ENCODE peak calls at places on chromosomes 6 and 20, in eight cellular contexts. G is upper lobe of right lung, V is stomach, L is hepatocyte, K is PC-9, Y is tibial nerve, U is IMR-90, M is psoas muscle. P is an unnamed sample.

GRCh38 chr6:5644523-5645183 is 362.1 kb downstream of the NRN1 start:
- DNase-seq in M (no peak), V (no peak), U (no peak), G (no peak), Y (no peak), L (no peak), K (peak; percentile 64), P (peak; percentile 5)

GRCh38 chr20:21809961-21810523 is 104.6 kb downstream of the PAX1 start:
- DNase-seq in V (no peak), M (no peak), L (no peak), U (no peak), K (no peak), Y (no peak), G (no peak), P (no peak)

GRCh38 chr6:73506246-73506645 is 14.6 kb downstream of the EEF1A1 start:
- DNase-seq in K (no peak), V (no peak), L (no peak), M (no peak), U (no peak), Y (no peak), G (no peak), P (no peak)

GRCh38 chr20:10376271-10377075 is 57.5 kb downstream of the MKKS start:
- DNase-seq in L (no peak), G (no peak), U (peak; percentile 75), K (no peak), V (no peak), Y (no peak), M (no peak), P (no peak)

GRCh38 chr6:159821111-159821510 is 21.0 kb downstream of the PNLDC1 start:
- DNase-seq in G (no peak), L (no peak), M (no peak), U (no peak), V (no peak), Y (no peak), K (no peak), P (no peak)

GRCh38 chr20:52054123-52054522 is 137.5 kb downstream of the ZFP64 start:
- DNase-seq in L (no peak), V (no peak), M (no peak), U (no peak), Y (no peak), G (no peak), K (no peak), P (no peak)

GRCh38 chr6:7624781-7625710 is 35.0 kb downstream of the SNRNP48 start:
- DNase-seq in Y (no peak), U (no peak), V (no peak), K (no peak), M (no peak), G (no peak), L (no peak), P (no peak)

GRCh38 chr20:54698373-54698772 is 223.0 kb downstream of the DOK5 start:
- DNase-seq in Y (no peak), M (no peak), L (no peak), V (no peak), G (no peak), U (no peak), K (no peak), P (no peak)

GRCh38 chr6:14881399-14881798 is 364.5 kb upstream of the JARID2 start:
- DNase-seq in L (no peak), V (no peak), M (no peak), G (no peak), Y (no peak), K (peak; percentile 78), U (peak; percentile 87), P (no peak)

GRCh38 chr6:110683236-110683635 is 132.0 kb downstream of the CDK19 start:
- DNase-seq in Y (no peak), V (no peak), K (no peak), L (no peak), U (no peak), M (no peak), G (no peak), P (no peak)

GRCh38 chr6:9405369-9405768 is 970.0 kb upstream of the SLC35B3 start:
- DNase-seq in K (peak; percentile 79), L (peak; percentile 22), V (no peak), Y (no peak), U (peak; percentile 91), G (no peak), M (no peak), P (no peak)

GRCh38 chr6:168601101-168601500 is 160.1 kb downstream of the SMOC2 start:
- DNase-seq in M (no peak), G (no peak), L (no peak), V (no peak), Y (no peak), U (no peak), K (no peak), P (no peak)

GRCh38 chr20:48286571-48287551 is 501.6 kb upstream of the SULF2 start:
- DNase-seq in L (peak; percentile 31), M (no peak), K (no peak), Y (no peak), G (no peak), U (no peak), V (no peak), P (peak; percentile 86)

GRCh38 chr6:85449388-85449817 is 480 bp upstream of the NT5E start:
- DNase-seq in M (peak; percentile 33), V (no peak), U (peak; percentile 85), G (no peak), K (peak; percentile 34), L (no peak), Y (no peak), P (no peak)

GRCh38 chr6:27388293-27389197 is at the start of gene ZNF391:
- DNase-seq in U (peak; percentile 80), L (peak; percentile 92), Y (peak; percentile 34), M (peak; percentile 78), G (peak; percentile 85), K (peak; percentile 76), V (peak; percentile 67), P (peak; percentile 88)

GRCh38 chr6:26556263-26557070 is 18.3 kb downstream of the HMGN4 start:
- DNase-seq in V (no peak), M (peak; percentile 45), G (no peak), U (peak; percentile 97), L (peak; percentile 78), Y (peak; percentile 18), K (peak; percentile 85), P (peak; percentile 70)

GRCh38 chr20:7984192-7984591 is 35.4 kb downstream of the TMX4 start:
- DNase-seq in U (no peak), M (no peak), L (no peak), Y (no peak), K (no peak), G (no peak), V (no peak), P (no peak)

GRCh38 chr20:50399003-50399916 is 110.9 kb upstream of the PTPN1 start:
- DNase-seq in G (peak; percentile 94), V (peak; percentile 51), K (peak; percentile 49), U (peak; percentile 51), M (peak; percentile 86), Y (no peak), L (peak; percentile 38), P (peak; percentile 56)

GRCh38 chr6:31356216-31356945 is 598 bp downstream of the HLA-B start:
- DNase-seq in L (peak; percentile 37), M (peak; percentile 46), U (peak; percentile 18), Y (peak; percentile 24), V (peak; percentile 49), K (no peak), G (peak; percentile 77), P (no peak)

GRCh38 chr6:161407581-161407980 is 133.7 kb upstream of the AGPAT4 start:
- DNase-seq in M (no peak), U (peak; percentile 66), Y (no peak), K (no peak), G (no peak), L (no peak), V (no peak), P (peak; percentile 8)

GRCh38 chr6:157148391-157149323 is 174.7 kb downstream of the TMEM242 start:
- DNase-seq in U (peak; percentile 98), K (peak; percentile 51), M (peak; percentile 62), L (no peak), Y (no peak), G (no peak), V (peak; percentile 32), P (no peak)

GRCh38 chr6:136077834-136078576 is 172.1 kb downstream of the MTFR2 start:
- DNase-seq in K (no peak), L (no peak), M (no peak), G (no peak), Y (no peak), U (peak; percentile 96), V (no peak), P (no peak)

GRCh38 chr6:56259682-56260081 is 12.3 kb upstream of the COL21A1 start:
- DNase-seq in L (peak; percentile 27), K (no peak), V (no peak), G (no peak), M (no peak), Y (no peak), U (peak; percentile 53), P (no peak)

GRCh38 chr6:42401605-42401935 is 50.2 kb downstream of the TRERF1 start:
- DNase-seq in Y (no peak), M (no peak), L (no peak), U (no peak), K (no peak), G (no peak), V (no peak), P (no peak)
- H3K4me1 ChIP-seq in Y (no peaks in the 10 kb centered on the region), M (no peaks in the 10 kb centered on the region), L (peaks cover 17% of the 10 kb centered on the region), U (peaks cover 20% of the 10 kb centered on the region), K (peaks cover 46% of the 10 kb centered on the region), G (peaks cover 11% of the 10 kb centered on the region), V (peaks cover 26% of the 10 kb centered on the region), P (peaks cover 7% of the 10 kb centered on the region)

GRCh38 chr20:44997171-44997570 is 30.9 kb downstream of the STK4 start:
- DNase-seq in V (no peak), U (no peak), M (no peak), K (no peak), G (no peak), L (no peak), Y (no peak), P (no peak)
- H3K36me3 ChIP-seq in V (peaks cover 82% of the 10 kb centered on the region), U (peaks cover 26% of the 10 kb centered on the region), M (peaks cover 62% of the 10 kb centered on the region), K (peaks cover 24% of the 10 kb centered on the region), G (peaks cover 69% of the 10 kb centered on the region), L (no peaks in the 10 kb centered on the region), Y (peaks cover 69% of the 10 kb centered on the region), P (peaks cover 8% of the 10 kb centered on the region)

DNA sequence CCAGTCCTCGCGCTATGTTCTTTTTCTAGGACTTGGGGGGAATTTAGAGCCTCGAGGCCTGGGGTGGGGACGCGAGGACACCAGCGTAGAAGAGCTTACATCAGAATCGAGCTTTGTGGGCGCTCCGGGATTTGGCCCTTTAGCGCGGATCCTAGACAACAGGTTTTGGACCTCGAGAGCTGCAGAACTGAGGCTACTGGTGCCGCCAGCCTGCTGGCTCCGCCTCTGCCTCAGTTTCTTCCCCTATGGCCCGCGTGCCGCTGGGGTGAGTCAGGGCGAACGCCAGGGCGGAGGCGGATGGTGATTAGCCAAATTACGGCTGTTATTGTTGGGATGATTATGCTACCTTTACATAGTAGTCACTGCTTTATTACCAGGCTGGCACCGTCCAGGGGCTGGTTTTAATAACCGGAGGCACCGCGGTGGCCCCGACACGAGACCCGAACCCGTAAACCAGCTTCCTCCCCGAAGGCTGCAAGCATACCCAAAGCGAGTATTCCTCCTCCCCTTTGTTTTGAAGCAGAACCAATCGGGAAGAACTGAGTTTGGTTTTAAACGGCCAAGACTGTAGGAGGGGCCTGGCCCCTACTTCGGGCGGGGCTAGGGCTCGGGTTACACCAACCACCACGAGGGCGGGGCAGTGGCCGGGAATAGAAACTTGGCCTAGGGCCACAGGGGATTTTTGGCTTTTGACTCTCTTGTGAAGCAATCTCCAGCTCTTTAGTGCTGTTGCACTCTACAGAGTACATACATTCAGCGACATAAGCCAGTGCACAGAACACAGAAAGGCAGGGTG is 639 bp upstream of the GTPBP2 start:
- DNase-seq in U (peak; percentile 98), V (peak; percentile 97), K (peak; percentile 97), G (peak; percentile 96), L (peak; percentile 98), M (peak; percentile 95), Y (peak; percentile 95), P (peak; percentile 96)
- H3K4me1 ChIP-seq in U (peaks cover 8% of the 10 kb centered on the region), V (peaks cover 42% of the 10 kb centered on the region), K (peaks cover 34% of the 10 kb centered on the region), G (peaks cover 29% of the 10 kb centered on the region), L (peaks cover 14% of the 10 kb centered on the region), M (peaks cover 26% of the 10 kb centered on the region), Y (no peaks in the 10 kb centered on the region), P (no peaks in the 10 kb centered on the region)

GRCh38 chr6:34608321-34609091 is 52.4 kb upstream of the SPDEF start:
- DNase-seq in M (no peak), Y (no peak), V (no peak), L (no peak), U (peak; percentile 61), G (no peak), K (no peak), P (no peak)
- H3K36me3 ChIP-seq in M (peaks cover 27% of the 10 kb centered on the region), Y (peaks cover 32% of the 10 kb centered on the region), V (peaks cover 29% of the 10 kb centered on the region), L (no peaks in the 10 kb centered on the region), U (peaks cover 8% of the 10 kb centered on the region), G (peaks cover 34% of the 10 kb centered on the region), K (no peaks in the 10 kb centered on the region), P (no peaks in the 10 kb centered on the region)